ENCODE peak calls at places on chromosome 5, in six cellular contexts. One of them, this sample, is unnamed.
A peak's percentile ranks its signal among the peaks of the same experiment; 100 is the strongest.

GRCh38 chr5:57494104-57495098 is 11.8 kb upstream of the ACTBL2 start:
- DNase-seq in HepG2: peak; percentile 13
- DNase-seq in mammary epithelial cell: peak; percentile 97
- DNase-seq in psoas muscle: no peak
- DNase-seq in OCI-LY7: no peak
- DNase-seq in upper lobe of left lung: no peak
- DNase-seq in this sample: peak; percentile 67

GRCh38 chr5:67308988-67309688 is 112.5 kb upstream of the CD180 start:
- DNase-seq in HepG2: no peak
- DNase-seq in mammary epithelial cell: no peak
- DNase-seq in upper lobe of left lung: no peak
- DNase-seq in psoas muscle: no peak
- DNase-seq in OCI-LY7: no peak
- DNase-seq in this sample: no peak

GRCh38 chr5:127961006-127961763 is 122.4 kb upstream of the SLC12A2 start:
- DNase-seq in HepG2: no peak
- DNase-seq in OCI-LY7: no peak
- DNase-seq in mammary epithelial cell: no peak
- DNase-seq in upper lobe of left lung: no peak
- DNase-seq in psoas muscle: no peak
- DNase-seq in this sample: no peak

GRCh38 chr5:75620184-75620959 is 9.1 kb downstream of the ANKDD1B start:
- DNase-seq in psoas muscle: no peak
- DNase-seq in OCI-LY7: no peak
- DNase-seq in HepG2: peak; percentile 43
- DNase-seq in upper lobe of left lung: no peak
- DNase-seq in mammary epithelial cell: no peak
- DNase-seq in this sample: no peak

GRCh38 chr5:148998174-148998797 is 64.6 kb downstream of the SH3TC2 start:
- DNase-seq in psoas muscle: no peak
- DNase-seq in mammary epithelial cell: peak; percentile 74
- DNase-seq in OCI-LY7: peak; percentile 65
- DNase-seq in upper lobe of left lung: no peak
- DNase-seq in HepG2: peak; percentile 38
- DNase-seq in this sample: no peak

GRCh38 chr5:175321927-175322532 is 122.0 kb downstream of the DRD1 start:
- DNase-seq in HepG2: peak; percentile 28
- DNase-seq in OCI-LY7: peak; percentile 58
- DNase-seq in mammary epithelial cell: peak; percentile 2
- DNase-seq in psoas muscle: no peak
- DNase-seq in upper lobe of left lung: no peak
- DNase-seq in this sample: no peak

GRCh38 chr5:141753971-141754713 is 72.1 kb upstream of the ARAP3 start:
- DNase-seq in mammary epithelial cell: peak; percentile 55
- DNase-seq in psoas muscle: no peak
- DNase-seq in upper lobe of left lung: no peak
- DNase-seq in HepG2: no peak
- DNase-seq in OCI-LY7: peak; percentile 52
- DNase-seq in this sample: no peak

GRCh38 chr5:218457-219289 is 553 bp downstream of the SDHA start:
- DNase-seq in mammary epithelial cell: peak; percentile 28
- DNase-seq in HepG2: peak; percentile 24
- DNase-seq in OCI-LY7: peak; percentile 45
- DNase-seq in upper lobe of left lung: peak; percentile 91
- DNase-seq in psoas muscle: peak; percentile 47
- DNase-seq in this sample: no peak

GRCh38 chr5:57718155-57718554 is 235.5 kb upstream of the ACTBL2 start:
- DNase-seq in upper lobe of left lung: no peak
- DNase-seq in mammary epithelial cell: peak; percentile 58
- DNase-seq in HepG2: peak; percentile 85
- DNase-seq in psoas muscle: no peak
- DNase-seq in OCI-LY7: no peak
- DNase-seq in this sample: no peak

GRCh38 chr5:55345327-55345726 is 37.5 kb downstream of the MTREX start:
- DNase-seq in HepG2: peak; percentile 56
- DNase-seq in mammary epithelial cell: no peak
- DNase-seq in OCI-LY7: no peak
- DNase-seq in psoas muscle: no peak
- DNase-seq in upper lobe of left lung: no peak
- DNase-seq in this sample: no peak

GRCh38 chr5:111231053-111231586 is 6.9 kb downstream of the CAMK4 start:
- DNase-seq in OCI-LY7: no peak
- DNase-seq in upper lobe of left lung: no peak
- DNase-seq in psoas muscle: no peak
- DNase-seq in HepG2: no peak
- DNase-seq in mammary epithelial cell: no peak
- DNase-seq in this sample: no peak

GRCh38 chr5:76292923-76293322 is 110.2 kb upstream of the IQGAP2 start:
- DNase-seq in HepG2: no peak
- DNase-seq in upper lobe of left lung: no peak
- DNase-seq in psoas muscle: no peak
- DNase-seq in OCI-LY7: peak; percentile 48
- DNase-seq in mammary epithelial cell: no peak
- DNase-seq in this sample: no peak

GRCh38 chr5:170273968-170274710 is 23.4 kb downstream of the LCP2 start:
- DNase-seq in psoas muscle: no peak
- DNase-seq in OCI-LY7: peak; percentile 66
- DNase-seq in HepG2: no peak
- DNase-seq in mammary epithelial cell: peak; percentile 13
- DNase-seq in upper lobe of left lung: no peak
- DNase-seq in this sample: no peak

GRCh38 chr5:131328536-131329186 is 64.8 kb downstream of the CDC42SE2 start:
- DNase-seq in OCI-LY7: no peak
- DNase-seq in psoas muscle: no peak
- DNase-seq in upper lobe of left lung: no peak
- DNase-seq in HepG2: peak; percentile 50
- DNase-seq in mammary epithelial cell: peak; percentile 70
- DNase-seq in this sample: no peak

GRCh38 chr5:79346420-79346824 is 110.5 kb downstream of the JMY start:
- DNase-seq in mammary epithelial cell: peak; percentile 58
- DNase-seq in OCI-LY7: no peak
- DNase-seq in psoas muscle: no peak
- DNase-seq in HepG2: no peak
- DNase-seq in upper lobe of left lung: no peak
- DNase-seq in this sample: no peak

GRCh38 chr5:35233121-35233520 is 2.8 kb upstream of the PRLR start:
- DNase-seq in OCI-LY7: no peak
- DNase-seq in psoas muscle: no peak
- DNase-seq in HepG2: no peak
- DNase-seq in mammary epithelial cell: no peak
- DNase-seq in upper lobe of left lung: no peak
- DNase-seq in this sample: no peak

GRCh38 chr5:111863801-111864200 is 106.8 kb upstream of the NREP start:
- DNase-seq in OCI-LY7: no peak
- DNase-seq in HepG2: no peak
- DNase-seq in psoas muscle: no peak
- DNase-seq in upper lobe of left lung: no peak
- DNase-seq in mammary epithelial cell: no peak
- DNase-seq in this sample: no peak

GRCh38 chr5:142782976-142783539 is 12.9 kb downstream of the ARHGAP26 start:
- DNase-seq in mammary epithelial cell: no peak
- DNase-seq in HepG2: no peak
- DNase-seq in upper lobe of left lung: no peak
- DNase-seq in psoas muscle: peak; percentile 43
- DNase-seq in OCI-LY7: no peak
- DNase-seq in this sample: peak; percentile 77

GRCh38 chr5:140176028-140176382 is 1.0 kb downstream of the CYSTM1 start:
- DNase-seq in upper lobe of left lung: no peak
- DNase-seq in mammary epithelial cell: no peak
- DNase-seq in HepG2: no peak
- DNase-seq in psoas muscle: no peak
- DNase-seq in OCI-LY7: no peak
- DNase-seq in this sample: no peak

GRCh38 chr5:140174472-140175366 is at the start of gene CYSTM1:
- DNase-seq in psoas muscle: peak; percentile 97
- DNase-seq in OCI-LY7: peak; percentile 95
- DNase-seq in upper lobe of left lung: peak; percentile 100
- DNase-seq in mammary epithelial cell: peak; percentile 96
- DNase-seq in HepG2: peak; percentile 89
- DNase-seq in this sample: peak; percentile 98

GRCh38 chr5:140174014-140174413 is 974 bp upstream of the CYSTM1 start:
- DNase-seq in OCI-LY7: no peak
- DNase-seq in psoas muscle: no peak
- DNase-seq in upper lobe of left lung: no peak
- DNase-seq in HepG2: no peak
- DNase-seq in mammary epithelial cell: no peak
- DNase-seq in this sample: no peak

GRCh38 chr5:140178082-140178410 is 3.1 kb downstream of the CYSTM1 start:
- DNase-seq in psoas muscle: no peak
- DNase-seq in upper lobe of left lung: no peak
- DNase-seq in HepG2: no peak
- DNase-seq in mammary epithelial cell: no peak
- DNase-seq in OCI-LY7: no peak
- DNase-seq in this sample: no peak

DNA sequence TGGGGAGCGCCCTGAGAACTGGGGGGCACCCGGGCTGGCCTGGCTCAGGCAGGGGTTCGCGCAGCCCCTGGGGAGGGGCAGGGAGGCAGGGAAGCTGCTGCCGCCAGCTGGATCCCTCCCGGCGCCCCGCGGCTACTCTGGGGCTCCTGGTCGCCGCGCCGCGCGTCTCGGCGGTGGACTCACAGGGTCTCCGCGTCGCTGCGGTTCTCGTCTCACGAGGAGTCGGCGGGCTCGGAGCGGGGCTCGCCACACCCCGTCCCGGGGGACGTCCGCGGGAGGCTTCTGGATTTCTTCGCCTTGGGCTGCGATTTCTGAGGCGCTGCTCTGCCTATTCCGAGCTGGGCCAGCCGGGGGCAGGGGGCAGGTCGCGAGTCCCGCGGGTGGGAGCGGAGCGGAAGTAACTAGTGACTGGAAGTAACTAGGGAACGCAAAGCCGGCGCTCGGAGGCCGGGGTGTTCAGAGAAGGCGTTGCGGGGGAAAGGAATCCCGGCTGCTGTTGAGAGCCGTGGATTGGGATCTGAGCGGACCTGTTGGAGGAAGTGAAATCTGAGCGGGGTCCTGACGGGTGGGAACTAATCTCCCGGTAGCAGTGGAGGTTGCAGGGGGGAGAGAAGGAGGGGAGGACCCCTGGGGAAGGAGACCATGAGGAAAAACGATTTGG is 509 bp downstream of the CYSTM1 start:
- DNase-seq in mammary epithelial cell: peak; percentile 40
- DNase-seq in upper lobe of left lung: peak; percentile 94
- DNase-seq in OCI-LY7: peak; percentile 70
- DNase-seq in psoas muscle: peak; percentile 84
- DNase-seq in HepG2: peak; percentile 52
- DNase-seq in this sample: peak; percentile 88
- TF ChIP-seq CTCF in mammary epithelial cell: no peak
- TF ChIP-seq CTCF in upper lobe of left lung: peak; percentile 70
- TF ChIP-seq CTCF in OCI-LY7: peak; percentile 51
- TF ChIP-seq CTCF in psoas muscle: peak; percentile 28
- TF ChIP-seq CTCF in HepG2: peak; percentile 35
- TF ChIP-seq CTCF in this sample: peak; percentile 1

GRCh38 chr5:73906277-73906676 is 280.3 kb downstream of the ARHGEF28 start:
- DNase-seq in upper lobe of left lung: no peak
- DNase-seq in OCI-LY7: no peak
- DNase-seq in HepG2: no peak
- DNase-seq in mammary epithelial cell: peak; percentile 61
- DNase-seq in psoas muscle: no peak
- DNase-seq in this sample: no peak
- H3K9me3 ChIP-seq in upper lobe of left lung: no peaks in the 10 kb centered on the region
- H3K9me3 ChIP-seq in OCI-LY7: no peaks in the 10 kb centered on the region
- H3K9me3 ChIP-seq in HepG2: no peaks in the 10 kb centered on the region
- H3K9me3 ChIP-seq in mammary epithelial cell: no peaks in the 10 kb centered on the region
- H3K9me3 ChIP-seq in psoas muscle: no peaks in the 10 kb centered on the region
- H3K9me3 ChIP-seq in this sample: no peaks in the 10 kb centered on the region

GRCh38 chr5:146388418-146388817 is 49.8 kb downstream of the POU4F3 start:
- DNase-seq in psoas muscle: no peak
- DNase-seq in HepG2: no peak
- DNase-seq in upper lobe of left lung: no peak
- DNase-seq in mammary epithelial cell: no peak
- DNase-seq in OCI-LY7: no peak
- DNase-seq in this sample: no peak

GRCh38 chr5:146394486-146394885 is 52.6 kb upstream of the TCERG1 start:
- DNase-seq in upper lobe of left lung: no peak
- DNase-seq in HepG2: no peak
- DNase-seq in mammary epithelial cell: no peak
- DNase-seq in psoas muscle: no peak
- DNase-seq in OCI-LY7: no peak
- DNase-seq in this sample: no peak

GRCh38 chr5:146395233-146395632 is 51.9 kb upstream of the TCERG1 start:
- DNase-seq in upper lobe of left lung: no peak
- DNase-seq in mammary epithelial cell: no peak
- DNase-seq in HepG2: no peak
- DNase-seq in OCI-LY7: no peak
- DNase-seq in psoas muscle: no peak
- DNase-seq in this sample: no peak

DNA sequence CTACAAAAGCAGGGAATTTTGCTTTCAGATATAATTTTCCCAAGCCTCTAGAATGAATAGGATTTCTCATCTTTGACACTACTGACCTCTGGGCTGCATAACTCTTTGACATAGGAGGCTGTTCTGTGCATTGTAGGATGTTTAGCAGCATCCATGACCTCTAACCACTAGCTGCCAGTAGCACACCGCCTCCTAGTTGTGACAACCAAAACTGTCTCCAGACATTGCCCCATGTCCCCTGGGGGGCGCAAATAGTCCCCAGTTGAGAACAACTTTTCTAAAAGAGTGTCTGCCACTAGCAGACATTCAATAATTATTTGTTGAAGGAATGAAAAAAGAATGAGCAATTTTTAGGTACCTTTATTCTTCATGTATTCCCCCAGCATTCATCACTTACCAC is 51.8 kb downstream of the POU4F3 start:
- DNase-seq in OCI-LY7: no peak
- DNase-seq in upper lobe of left lung: no peak
- DNase-seq in psoas muscle: no peak
- DNase-seq in HepG2: peak; percentile 4
- DNase-seq in mammary epithelial cell: no peak
- DNase-seq in this sample: no peak
- TF ChIP-seq CTCF in OCI-LY7: peak; percentile 70
- TF ChIP-seq CTCF in upper lobe of left lung: no peak
- TF ChIP-seq CTCF in psoas muscle: no peak
- TF ChIP-seq CTCF in HepG2: no peak
- TF ChIP-seq CTCF in mammary epithelial cell: no peak
- TF ChIP-seq CTCF in this sample: no peak

DNA sequence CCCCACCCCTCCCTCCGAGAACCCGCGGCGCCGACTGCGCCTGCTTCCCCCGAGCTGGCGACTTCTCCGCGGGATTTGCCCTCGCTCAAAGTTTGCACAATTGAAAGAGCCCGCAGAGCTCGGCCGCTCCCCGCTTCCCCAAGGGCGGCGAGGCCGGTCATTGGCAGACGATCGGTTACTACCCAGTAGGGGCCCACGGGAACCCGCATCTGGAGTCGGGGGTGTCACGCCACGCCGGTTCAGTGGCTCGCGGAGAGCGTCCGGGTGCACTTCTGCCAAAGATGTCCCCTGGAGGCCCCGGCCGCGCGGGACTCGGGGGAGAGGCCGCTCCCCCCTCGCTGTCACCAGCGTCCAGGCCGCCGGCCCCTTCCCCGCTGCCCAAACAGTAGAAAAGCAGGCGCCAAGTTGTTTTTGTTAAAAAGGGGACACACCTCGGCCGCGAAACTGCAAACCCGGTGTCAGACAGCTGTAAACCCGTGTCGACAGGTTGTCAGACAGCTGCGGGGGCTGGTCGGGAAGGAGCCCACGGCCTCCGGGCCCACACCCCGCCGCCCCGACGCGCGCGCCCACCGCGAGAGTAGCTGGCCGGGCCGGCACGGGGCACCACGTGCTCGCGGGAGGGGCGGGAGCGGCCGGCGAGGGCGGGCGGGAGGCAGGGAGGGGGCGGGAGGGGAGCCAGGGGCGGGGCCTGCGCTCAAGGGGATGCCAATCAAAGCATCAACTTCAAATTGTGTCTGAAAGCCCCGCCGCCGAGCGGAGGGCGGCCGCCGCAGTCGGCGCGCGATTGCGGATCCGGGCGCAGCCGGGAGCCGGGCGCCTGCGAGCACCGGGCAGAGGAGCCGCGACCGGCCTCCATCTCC is at the start of gene IRX1:
- DNase-seq in HepG2: no peak
- DNase-seq in psoas muscle: no peak
- DNase-seq in upper lobe of left lung: peak; percentile 91
- DNase-seq in mammary epithelial cell: peak; percentile 73
- DNase-seq in OCI-LY7: no peak
- DNase-seq in this sample: no peak
- H3K9me3 ChIP-seq in HepG2: no peaks in the 10 kb centered on the region
- H3K9me3 ChIP-seq in psoas muscle: no peaks in the 10 kb centered on the region
- H3K9me3 ChIP-seq in upper lobe of left lung: no peaks in the 10 kb centered on the region
- H3K9me3 ChIP-seq in mammary epithelial cell: no peaks in the 10 kb centered on the region
- H3K9me3 ChIP-seq in OCI-LY7: no peaks in the 10 kb centered on the region
- H3K9me3 ChIP-seq in this sample: no peaks in the 10 kb centered on the region